ENCODE peak calls at places on chromosomes 12 and 14, in eight cellular contexts. One of them, this sample, is unnamed.
A peak's percentile ranks its signal among the peaks of the same experiment; 100 is the strongest.

GRCh38 chr12:95605087-95605486 is 53.8 kb upstream of the USP44 start:
- DNase-seq in GM12864: no peak
- DNase-seq in uterus: no peak
- DNase-seq in GM06990: no peak
- DNase-seq in HFFc6: peak; percentile 47
- DNase-seq in brain microvascular endothelial cell: peak; percentile 60
- DNase-seq in left lung: no peak
- DNase-seq in OCI-LY7: no peak
- DNase-seq in this sample: no peak

GRCh38 chr12:14514154-14514842 is 53.4 kb downstream of the PLBD1 start:
- DNase-seq in GM12864: peak; percentile 24
- DNase-seq in uterus: no peak
- DNase-seq in GM06990: peak; percentile 18
- DNase-seq in HFFc6: peak; percentile 11
- DNase-seq in brain microvascular endothelial cell: peak; percentile 26
- DNase-seq in left lung: no peak
- DNase-seq in OCI-LY7: peak; percentile 80
- DNase-seq in this sample: no peak

GRCh38 chr14:77041837-77042557 is 13.5 kb upstream of the IRF2BPL start:
- DNase-seq in GM12864: no peak
- DNase-seq in uterus: peak; percentile 72
- DNase-seq in GM06990: no peak
- DNase-seq in HFFc6: peak; percentile 82
- DNase-seq in brain microvascular endothelial cell: peak; percentile 87
- DNase-seq in left lung: no peak
- DNase-seq in OCI-LY7: no peak
- DNase-seq in this sample: no peak

GRCh38 chr12:26817183-26817591 is 15.8 kb downstream of the ITPR2 start:
- DNase-seq in GM12864: peak; percentile 53
- DNase-seq in uterus: no peak
- DNase-seq in GM06990: peak; percentile 15
- DNase-seq in HFFc6: no peak
- DNase-seq in brain microvascular endothelial cell: no peak
- DNase-seq in left lung: no peak
- DNase-seq in OCI-LY7: peak; percentile 22
- DNase-seq in this sample: no peak

GRCh38 chr14:89540830-89541470 is 123.9 kb upstream of the FOXN3 start:
- DNase-seq in GM12864: no peak
- DNase-seq in uterus: no peak
- DNase-seq in GM06990: no peak
- DNase-seq in HFFc6: peak; percentile 96
- DNase-seq in brain microvascular endothelial cell: peak; percentile 89
- DNase-seq in left lung: no peak
- DNase-seq in OCI-LY7: no peak
- DNase-seq in this sample: no peak

GRCh38 chr12:4084631-4085030 is 188.9 kb upstream of the CCND2 start:
- DNase-seq in GM12864: no peak
- DNase-seq in uterus: no peak
- DNase-seq in GM06990: no peak
- DNase-seq in HFFc6: no peak
- DNase-seq in brain microvascular endothelial cell: no peak
- DNase-seq in left lung: no peak
- DNase-seq in OCI-LY7: no peak
- DNase-seq in this sample: no peak

GRCh38 chr14:67710209-67710608 is 8.5 kb downstream of the RDH12 start:
- DNase-seq in GM12864: no peak
- DNase-seq in uterus: no peak
- DNase-seq in GM06990: no peak
- DNase-seq in HFFc6: no peak
- DNase-seq in brain microvascular endothelial cell: no peak
- DNase-seq in left lung: no peak
- DNase-seq in OCI-LY7: peak; percentile 56
- DNase-seq in this sample: no peak

GRCh38 chr14:95300697-95301526 is 18.8 kb downstream of the CLMN start:
- DNase-seq in GM12864: no peak
- DNase-seq in uterus: no peak
- DNase-seq in GM06990: no peak
- DNase-seq in HFFc6: no peak
- DNase-seq in brain microvascular endothelial cell: no peak
- DNase-seq in left lung: no peak
- DNase-seq in OCI-LY7: peak; percentile 32
- DNase-seq in this sample: no peak

GRCh38 chr12:32369202-32369601 is 30.2 kb upstream of the FGD4 start:
- DNase-seq in GM12864: no peak
- DNase-seq in uterus: no peak
- DNase-seq in GM06990: no peak
- DNase-seq in HFFc6: no peak
- DNase-seq in brain microvascular endothelial cell: no peak
- DNase-seq in left lung: no peak
- DNase-seq in OCI-LY7: no peak
- DNase-seq in this sample: no peak

GRCh38 chr12:32367381-32367780 is 32.0 kb upstream of the FGD4 start:
- DNase-seq in GM12864: no peak
- DNase-seq in uterus: no peak
- DNase-seq in GM06990: no peak
- DNase-seq in HFFc6: no peak
- DNase-seq in brain microvascular endothelial cell: no peak
- DNase-seq in left lung: no peak
- DNase-seq in OCI-LY7: no peak
- DNase-seq in this sample: no peak

GRCh38 chr12:32362892-32363291 is 36.5 kb upstream of the FGD4 start:
- DNase-seq in GM12864: no peak
- DNase-seq in uterus: no peak
- DNase-seq in GM06990: no peak
- DNase-seq in HFFc6: no peak
- DNase-seq in brain microvascular endothelial cell: no peak
- DNase-seq in left lung: no peak
- DNase-seq in OCI-LY7: no peak
- DNase-seq in this sample: no peak

GRCh38 chr12:32365473-32366064 is 33.8 kb upstream of the FGD4 start:
- DNase-seq in GM12864: peak; percentile 33
- DNase-seq in uterus: peak; percentile 23
- DNase-seq in GM06990: peak; percentile 21
- DNase-seq in HFFc6: peak; percentile 80
- DNase-seq in brain microvascular endothelial cell: peak; percentile 74
- DNase-seq in left lung: no peak
- DNase-seq in OCI-LY7: peak; percentile 74
- DNase-seq in this sample: peak; percentile 38

GRCh38 chr12:32366704-32367103 is 32.7 kb upstream of the FGD4 start:
- DNase-seq in GM12864: no peak
- DNase-seq in uterus: no peak
- DNase-seq in GM06990: no peak
- DNase-seq in HFFc6: no peak
- DNase-seq in brain microvascular endothelial cell: no peak
- DNase-seq in left lung: no peak
- DNase-seq in OCI-LY7: no peak
- DNase-seq in this sample: no peak
- TF ChIP-seq CTCF in GM12864: no peak
- TF ChIP-seq CTCF in uterus: no peak
- TF ChIP-seq CTCF in GM06990: no peak
- TF ChIP-seq CTCF in HFFc6: no peak
- TF ChIP-seq CTCF in brain microvascular endothelial cell: no peak
- TF ChIP-seq CTCF in left lung: no peak
- TF ChIP-seq CTCF in OCI-LY7: no peak
- TF ChIP-seq CTCF in this sample: no peak

DNA sequence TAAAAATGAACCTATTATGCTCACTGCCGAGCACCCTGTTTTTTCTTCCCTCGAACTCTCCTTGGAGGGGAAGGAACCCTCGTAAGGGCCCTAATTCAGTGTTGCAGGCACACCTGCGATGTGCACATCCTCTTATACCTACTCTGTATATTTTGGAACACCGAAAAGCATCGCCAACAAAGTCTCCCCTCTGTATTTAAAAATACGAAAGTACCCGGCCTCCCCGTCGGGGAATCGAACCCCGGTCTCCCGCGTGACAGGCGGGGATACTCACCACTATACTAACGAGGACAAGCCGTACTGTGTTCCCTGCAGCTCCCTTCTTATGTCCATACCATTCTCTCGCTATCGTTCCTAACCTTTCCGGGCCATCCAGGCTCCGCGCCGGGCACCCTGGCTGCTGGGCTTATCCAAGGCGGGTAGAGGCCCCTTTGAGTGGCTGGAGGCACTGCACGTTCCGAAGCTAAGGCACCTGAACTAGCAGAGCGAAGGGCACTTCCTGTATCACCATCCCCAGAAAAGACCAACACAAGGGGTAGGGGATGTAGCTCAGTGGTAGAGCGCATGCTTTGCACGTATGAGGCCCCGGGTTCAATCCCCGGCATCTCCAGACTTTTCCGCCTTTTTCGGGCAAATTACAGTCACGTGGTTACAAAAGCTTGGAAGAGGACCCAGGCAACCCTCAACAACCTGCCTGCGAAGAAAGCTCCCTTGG is 25.1 kb upstream of the UBC start:
- DNase-seq in GM12864: peak; percentile 86
- DNase-seq in uterus: peak; percentile 93
- DNase-seq in GM06990: peak; percentile 90
- DNase-seq in HFFc6: peak; percentile 95
- DNase-seq in brain microvascular endothelial cell: peak; percentile 91
- DNase-seq in left lung: peak; percentile 89
- DNase-seq in OCI-LY7: peak; percentile 91
- DNase-seq in this sample: peak; percentile 89
- TF ChIP-seq CTCF in GM12864: no peak
- TF ChIP-seq CTCF in uterus: no peak
- TF ChIP-seq CTCF in GM06990: no peak
- TF ChIP-seq CTCF in HFFc6: no peak
- TF ChIP-seq CTCF in brain microvascular endothelial cell: no peak
- TF ChIP-seq CTCF in left lung: no peak
- TF ChIP-seq CTCF in OCI-LY7: peak; percentile 52
- TF ChIP-seq CTCF in this sample: peak; percentile 8

DNA sequence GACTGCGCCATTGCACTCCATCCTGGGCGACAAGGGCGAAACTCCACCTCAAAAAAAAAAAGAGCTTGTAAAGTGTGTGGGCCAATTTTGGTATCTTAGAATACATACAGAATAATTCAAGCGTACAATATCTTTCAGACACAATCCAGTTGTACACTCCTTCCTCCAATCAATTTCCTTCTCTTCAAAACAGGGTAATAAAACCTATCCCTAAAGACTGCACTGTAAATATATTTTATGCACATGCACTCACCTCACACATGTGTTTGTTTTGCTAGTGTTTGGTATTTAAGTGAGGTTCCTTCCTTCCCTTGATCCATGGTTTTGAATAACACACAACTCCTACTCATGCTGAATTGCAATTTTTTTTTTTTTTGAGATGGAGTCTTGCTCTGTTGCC is 125.9 kb downstream of the PRICKLE1 start:
- DNase-seq in GM12864: no peak
- DNase-seq in uterus: no peak
- DNase-seq in GM06990: no peak
- DNase-seq in HFFc6: no peak
- DNase-seq in brain microvascular endothelial cell: no peak
- DNase-seq in left lung: no peak
- DNase-seq in OCI-LY7: no peak
- DNase-seq in this sample: no peak
- TF ChIP-seq CTCF in GM12864: no peak
- TF ChIP-seq CTCF in uterus: no peak
- TF ChIP-seq CTCF in GM06990: no peak
- TF ChIP-seq CTCF in HFFc6: no peak
- TF ChIP-seq CTCF in brain microvascular endothelial cell: no peak
- TF ChIP-seq CTCF in left lung: no peak
- TF ChIP-seq CTCF in OCI-LY7: no peak
- TF ChIP-seq CTCF in this sample: no peak

GRCh38 chr14:101557811-101558738 is 3.2 kb upstream of the DIO3 start:
- DNase-seq in GM12864: no peak
- DNase-seq in uterus: peak; percentile 72
- DNase-seq in GM06990: no peak
- DNase-seq in HFFc6: no peak
- DNase-seq in brain microvascular endothelial cell: no peak
- DNase-seq in left lung: peak; percentile 59
- DNase-seq in OCI-LY7: no peak
- DNase-seq in this sample: no peak
- TF ChIP-seq CTCF in GM12864: no peak
- TF ChIP-seq CTCF in uterus: peak; percentile 46
- TF ChIP-seq CTCF in GM06990: no peak
- TF ChIP-seq CTCF in HFFc6: peak; percentile 29
- TF ChIP-seq CTCF in brain microvascular endothelial cell: peak; percentile 10
- TF ChIP-seq CTCF in left lung: no peak
- TF ChIP-seq CTCF in OCI-LY7: peak; percentile 40
- TF ChIP-seq CTCF in this sample: no peak

This sample was measured in glutamatergic neuron.